ENCODE peak calls at places on chromosomes 13 and 19, in four cellular contexts. G is heart right ventricle, D is BE2C, Q is B cell. N is an unnamed sample.

GRCh38 chr13:97030705-97031452 is 36.6 kb upstream of the OXGR1 start:
- DNase-seq in G (no peak), Q (no peak), D (peak; percentile 30), N (no peak)

GRCh38 chr19:16462757-16463250 is 9.0 kb downstream of the EPS15L1 start:
- DNase-seq in D (no peak), G (no peak), Q (no peak), N (peak; percentile 24)

GRCh38 chr13:44921931-44922758 is 67.1 kb downstream of the NUFIP1 start:
- DNase-seq in D (no peak), Q (no peak), G (no peak), N (no peak)

GRCh38 chr13:44231786-44232516 is 141.7 kb upstream of the SERP2 start:
- DNase-seq in D (no peak), Q (no peak), G (peak; percentile 27), N (no peak)

GRCh38 chr19:38455031-38455430 is 21.5 kb downstream of the RYR1 start:
- DNase-seq in Q (no peak), D (no peak), G (no peak), N (no peak)

GRCh38 chr13:37505531-37505930 is 93.0 kb downstream of the POSTN start:
- DNase-seq in D (no peak), G (no peak), Q (no peak), N (no peak)

GRCh38 chr19:45152504-45153338 is 8.1 kb downstream of the NKPD1 start:
- DNase-seq in G (peak; percentile 39), D (peak; percentile 58), Q (no peak), N (peak; percentile 47)

GRCh38 chr13:20667857-20668256 is 35.6 kb upstream of the IL17D start:
- DNase-seq in D (no peak), G (no peak), Q (no peak), N (no peak)

GRCh38 chr13:95155093-95155492 is 146.2 kb downstream of the ABCC4 start:
- DNase-seq in G (no peak), D (no peak), Q (no peak), N (no peak)

GRCh38 chr13:110089815-110090214 is 217.1 kb downstream of the COL4A1 start:
- DNase-seq in Q (no peak), D (no peak), G (no peak), N (no peak)
- TF ChIP-seq CTCF in Q (no peak), D (peak; percentile 38), G (no peak), N (no peak)

GRCh38 chr19:35055715-35056179 is 14.2 kb downstream of the HPN start:
- DNase-seq in G (no peak), Q (no peak), D (no peak), N (no peak)
- TF ChIP-seq CTCF in G (no peak), Q (peak; percentile 24), D (peak; percentile 27), N (no peak)

GRCh38 chr19:35151273-35152065 is 3.1 kb upstream of the FXYD5 start:
- DNase-seq in Q (no peak), G (no peak), D (no peak), N (no peak)

GRCh38 chr19:35154535-35155406 is at the start of gene FXYD5:
- DNase-seq in D (no peak), Q (peak; percentile 63), G (peak; percentile 74), N (peak; percentile 63)

GRCh38 chr19:35155981-35156672 is 1.6 kb downstream of the FXYD5 start:
- DNase-seq in D (no peak), Q (no peak), G (no peak), N (no peak)

GRCh38 chr19:35155441-35155840 is 906 bp downstream of the FXYD5 start:
- DNase-seq in G (no peak), Q (no peak), D (no peak), N (peak; percentile 34)

GRCh38 chr19:35153701-35154534 is 617 bp upstream of the FXYD5 start:
- DNase-seq in D (peak; percentile 44), Q (peak; percentile 73), G (no peak), N (peak; percentile 63)
- TF ChIP-seq CTCF in D (peak; percentile 32), Q (peak; percentile 83), G (peak; percentile 37), N (peak; percentile 74)

DNA sequence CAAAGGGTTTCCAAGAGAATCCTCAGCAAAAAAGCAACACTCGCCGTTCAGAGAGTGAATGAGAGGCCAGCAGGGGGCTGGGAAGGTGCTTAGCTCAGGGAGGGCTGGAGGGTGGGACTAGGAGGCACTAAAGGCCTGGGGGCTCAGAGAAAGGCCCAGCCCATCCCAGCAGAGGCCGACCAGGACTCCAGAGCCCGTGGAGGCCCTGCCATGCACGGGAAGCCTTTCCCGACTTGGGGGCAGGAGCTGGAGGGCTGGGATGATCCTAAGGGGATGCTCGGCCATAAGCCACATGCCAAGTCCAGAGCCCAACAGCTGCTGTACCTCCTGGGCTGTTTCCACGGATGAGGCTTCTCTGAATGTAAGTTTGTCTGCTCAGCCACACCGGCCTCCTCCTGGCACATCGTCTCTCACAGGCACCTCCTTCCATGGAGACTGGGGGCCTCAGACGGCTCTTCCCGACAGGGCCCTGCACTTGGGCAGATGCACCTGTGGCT is 19.5 kb downstream of the RASA3 start:
- DNase-seq in D (no peak), G (no peak), Q (no peak), N (peak; percentile 12)
- TF ChIP-seq CTCF in D (peak; percentile 25), G (no peak), Q (no peak), N (no peak)

DNA sequence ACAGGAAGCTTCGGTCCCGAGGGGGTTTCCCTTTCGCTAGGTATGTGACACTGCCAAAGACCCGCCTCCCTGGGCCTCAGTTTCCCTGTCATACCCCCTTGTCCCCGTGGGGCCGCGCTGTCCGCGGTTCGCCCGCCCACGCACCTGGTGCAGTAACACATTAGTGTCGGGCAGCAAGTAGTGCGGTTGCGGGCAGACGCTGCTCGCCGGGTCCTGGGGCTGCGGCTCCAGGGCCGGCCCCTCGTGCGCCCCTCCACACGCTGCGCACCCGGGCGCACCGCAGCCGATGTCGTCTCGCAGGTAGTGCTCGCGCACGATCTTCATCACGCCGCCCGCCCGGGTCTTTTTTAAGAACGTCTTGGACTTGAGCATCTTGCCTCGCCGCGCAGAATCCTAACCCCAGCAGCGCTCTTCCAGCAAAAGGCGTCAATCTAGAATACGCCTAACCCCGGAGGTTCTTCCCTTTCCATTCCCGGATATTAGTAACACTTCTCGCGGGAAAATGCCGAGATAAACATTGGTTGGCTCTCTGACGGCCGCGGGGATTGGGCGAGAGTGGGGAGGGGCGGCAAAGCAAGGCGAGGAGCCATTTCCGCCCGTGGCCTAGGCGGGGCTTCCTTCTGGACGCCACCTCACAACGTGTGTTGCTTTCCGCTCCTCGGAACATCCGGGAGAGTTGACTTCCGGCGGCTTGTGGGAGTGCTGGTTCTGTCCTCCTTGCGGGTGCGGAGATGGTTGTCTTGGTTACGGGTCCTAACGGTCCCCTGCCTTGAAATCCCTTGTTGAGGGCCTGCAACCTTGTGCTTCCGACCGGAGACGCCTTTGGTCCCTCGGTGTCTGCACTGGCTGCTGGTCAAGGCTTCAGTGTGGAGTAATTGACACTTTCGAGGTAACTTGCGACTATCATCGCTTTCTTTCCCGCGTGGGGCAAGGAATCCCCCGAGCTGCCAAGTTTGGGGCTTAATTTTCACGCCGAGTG is at the start of the genes DIS3 and PIBF1:
- DNase-seq in D (peak; percentile 99), Q (peak; percentile 97), G (peak; percentile 95), N (peak; percentile 89)
- TF ChIP-seq CTCF in D (no peak), Q (peak; percentile 13), G (no peak), N (no peak)

GRCh38 chr19:15110418-15110815 is 3.2 kb downstream of the SYDE1 start:
- DNase-seq in G (no peak), D (no peak), Q (no peak), N (no peak)
- TF ChIP-seq CTCF in G (no peak), D (no peak), Q (no peak), N (no peak)